ENCODE peak calls at places on chromosomes 6 and 20, in eight cellular contexts. One of them, this sample, is unnamed.

GRCh38 chr6:82906489-82906888 is 159.2 kb downstream of the UBE3D start:
- DNase-seq in COR-L47: no peak
- DNase-seq in D341Med: no peak
- DNase-seq in AG20443: no peak
- DNase-seq in caudate nucleus: no peak
- DNase-seq in activated CD4-positive, alpha-beta T cell treated with anti-CD3 and anti-CD28 coated beads, Interleukin-2, amount 10 ng/mL, durations not matched to agents 7 days and 5 days: no peak
- DNase-seq in B cell: no peak
- DNase-seq in aorta: no peak
- DNase-seq in this sample: no peak

GRCh38 chr6:14799928-14800327 is 445.9 kb upstream of the JARID2 start:
- DNase-seq in COR-L47: peak
- DNase-seq in D341Med: peak
- DNase-seq in AG20443: peak
- DNase-seq in caudate nucleus: peak
- DNase-seq in activated CD4-positive, alpha-beta T cell treated with anti-CD3 and anti-CD28 coated beads, Interleukin-2, amount 10 ng/mL, durations not matched to agents 7 days and 5 days: peak
- DNase-seq in B cell: peak
- DNase-seq in aorta: peak
- DNase-seq in this sample: no peak

GRCh38 chr6:142885182-142885867 is 59.7 kb downstream of the HIVEP2 start:
- DNase-seq in COR-L47: no peak
- DNase-seq in D341Med: no peak
- DNase-seq in AG20443: peak
- DNase-seq in caudate nucleus: peak
- DNase-seq in activated CD4-positive, alpha-beta T cell treated with anti-CD3 and anti-CD28 coated beads, Interleukin-2, amount 10 ng/mL, durations not matched to agents 7 days and 5 days: peak
- DNase-seq in B cell: peak
- DNase-seq in aorta: no peak
- DNase-seq in this sample: peak

GRCh38 chr6:53805725-53806124 is 10.9 kb downstream of the LRRC1 start:
- DNase-seq in COR-L47: peak
- DNase-seq in D341Med: no peak
- DNase-seq in AG20443: no peak
- DNase-seq in caudate nucleus: no peak
- DNase-seq in activated CD4-positive, alpha-beta T cell treated with anti-CD3 and anti-CD28 coated beads, Interleukin-2, amount 10 ng/mL, durations not matched to agents 7 days and 5 days: no peak
- DNase-seq in B cell: no peak
- DNase-seq in aorta: no peak
- DNase-seq in this sample: no peak

GRCh38 chr6:105601541-105602174 is 198.8 kb upstream of the PREP start:
- DNase-seq in COR-L47: no peak
- DNase-seq in D341Med: no peak
- DNase-seq in AG20443: peak
- DNase-seq in caudate nucleus: peak
- DNase-seq in activated CD4-positive, alpha-beta T cell treated with anti-CD3 and anti-CD28 coated beads, Interleukin-2, amount 10 ng/mL, durations not matched to agents 7 days and 5 days: peak
- DNase-seq in B cell: no peak
- DNase-seq in aorta: peak
- DNase-seq in this sample: no peak

GRCh38 chr20:48064929-48065328 is 279.6 kb upstream of the SULF2 start:
- DNase-seq in COR-L47: no peak
- DNase-seq in D341Med: no peak
- DNase-seq in AG20443: peak
- DNase-seq in caudate nucleus: no peak
- DNase-seq in activated CD4-positive, alpha-beta T cell treated with anti-CD3 and anti-CD28 coated beads, Interleukin-2, amount 10 ng/mL, durations not matched to agents 7 days and 5 days: no peak
- DNase-seq in B cell: no peak
- DNase-seq in aorta: no peak
- DNase-seq in this sample: no peak

GRCh38 chr6:42354707-42355106 is 97.0 kb downstream of the TRERF1 start:
- DNase-seq in COR-L47: no peak
- DNase-seq in D341Med: no peak
- DNase-seq in AG20443: no peak
- DNase-seq in caudate nucleus: no peak
- DNase-seq in activated CD4-positive, alpha-beta T cell treated with anti-CD3 and anti-CD28 coated beads, Interleukin-2, amount 10 ng/mL, durations not matched to agents 7 days and 5 days: no peak
- DNase-seq in B cell: no peak
- DNase-seq in aorta: no peak
- DNase-seq in this sample: no peak

GRCh38 chr6:153015094-153015645 is 12.7 kb upstream of the MTRF1L start:
- DNase-seq in COR-L47: no peak
- DNase-seq in D341Med: no peak
- DNase-seq in AG20443: no peak
- DNase-seq in caudate nucleus: no peak
- DNase-seq in activated CD4-positive, alpha-beta T cell treated with anti-CD3 and anti-CD28 coated beads, Interleukin-2, amount 10 ng/mL, durations not matched to agents 7 days and 5 days: no peak
- DNase-seq in B cell: no peak
- DNase-seq in aorta: no peak
- DNase-seq in this sample: no peak

GRCh38 chr6:161584051-161584450 is 310.2 kb upstream of the AGPAT4 start:
- DNase-seq in COR-L47: peak
- DNase-seq in D341Med: no peak
- DNase-seq in AG20443: peak
- DNase-seq in caudate nucleus: no peak
- DNase-seq in activated CD4-positive, alpha-beta T cell treated with anti-CD3 and anti-CD28 coated beads, Interleukin-2, amount 10 ng/mL, durations not matched to agents 7 days and 5 days: no peak
- DNase-seq in B cell: no peak
- DNase-seq in aorta: no peak
- DNase-seq in this sample: no peak

GRCh38 chr20:17469631-17470030 is 61.5 kb downstream of the BFSP1 start:
- DNase-seq in COR-L47: no peak
- DNase-seq in D341Med: no peak
- DNase-seq in AG20443: no peak
- DNase-seq in caudate nucleus: no peak
- DNase-seq in activated CD4-positive, alpha-beta T cell treated with anti-CD3 and anti-CD28 coated beads, Interleukin-2, amount 10 ng/mL, durations not matched to agents 7 days and 5 days: no peak
- DNase-seq in B cell: no peak
- DNase-seq in aorta: no peak
- DNase-seq in this sample: no peak

GRCh38 chr6:15642276-15642675 is 20.6 kb downstream of the DTNBP1 start:
- DNase-seq in COR-L47: no peak
- DNase-seq in D341Med: no peak
- DNase-seq in AG20443: no peak
- DNase-seq in caudate nucleus: no peak
- DNase-seq in activated CD4-positive, alpha-beta T cell treated with anti-CD3 and anti-CD28 coated beads, Interleukin-2, amount 10 ng/mL, durations not matched to agents 7 days and 5 days: no peak
- DNase-seq in B cell: no peak
- DNase-seq in aorta: no peak
- DNase-seq in this sample: no peak

GRCh38 chr6:116309001-116309400 is 29.3 kb upstream of the TSPYL1 start:
- DNase-seq in COR-L47: no peak
- DNase-seq in D341Med: no peak
- DNase-seq in AG20443: no peak
- DNase-seq in caudate nucleus: no peak
- DNase-seq in activated CD4-positive, alpha-beta T cell treated with anti-CD3 and anti-CD28 coated beads, Interleukin-2, amount 10 ng/mL, durations not matched to agents 7 days and 5 days: no peak
- DNase-seq in B cell: no peak
- DNase-seq in aorta: no peak
- DNase-seq in this sample: no peak

GRCh38 chr6:168452685-168453377 is 11.8 kb downstream of the SMOC2 start:
- DNase-seq in COR-L47: no peak
- DNase-seq in D341Med: no peak
- DNase-seq in AG20443: no peak
- DNase-seq in caudate nucleus: no peak
- DNase-seq in activated CD4-positive, alpha-beta T cell treated with anti-CD3 and anti-CD28 coated beads, Interleukin-2, amount 10 ng/mL, durations not matched to agents 7 days and 5 days: no peak
- DNase-seq in B cell: no peak
- DNase-seq in aorta: peak
- DNase-seq in this sample: no peak

GRCh38 chr6:106750146-106750900 is 120.9 kb downstream of the QRSL1 start:
- DNase-seq in COR-L47: peak
- DNase-seq in D341Med: no peak
- DNase-seq in AG20443: no peak
- DNase-seq in caudate nucleus: no peak
- DNase-seq in activated CD4-positive, alpha-beta T cell treated with anti-CD3 and anti-CD28 coated beads, Interleukin-2, amount 10 ng/mL, durations not matched to agents 7 days and 5 days: no peak
- DNase-seq in B cell: no peak
- DNase-seq in aorta: no peak
- DNase-seq in this sample: no peak

GRCh38 chr6:30787954-30788353 is 43.6 kb upstream of the IER3 start:
- DNase-seq in COR-L47: no peak
- DNase-seq in D341Med: no peak
- DNase-seq in AG20443: no peak
- DNase-seq in caudate nucleus: no peak
- DNase-seq in activated CD4-positive, alpha-beta T cell treated with anti-CD3 and anti-CD28 coated beads, Interleukin-2, amount 10 ng/mL, durations not matched to agents 7 days and 5 days: peak
- DNase-seq in B cell: no peak
- DNase-seq in aorta: no peak
- DNase-seq in this sample: no peak

GRCh38 chr6:158972241-158973233 is 27.5 kb downstream of the RSPH3 start:
- DNase-seq in COR-L47: peak
- DNase-seq in D341Med: peak
- DNase-seq in AG20443: peak
- DNase-seq in caudate nucleus: no peak
- DNase-seq in activated CD4-positive, alpha-beta T cell treated with anti-CD3 and anti-CD28 coated beads, Interleukin-2, amount 10 ng/mL, durations not matched to agents 7 days and 5 days: no peak
- DNase-seq in B cell: peak
- DNase-seq in aorta: no peak
- DNase-seq in this sample: no peak

GRCh38 chr6:2931055-2931454 is 27.9 kb upstream of the SERPINB9 start:
- DNase-seq in COR-L47: no peak
- DNase-seq in D341Med: no peak
- DNase-seq in AG20443: no peak
- DNase-seq in caudate nucleus: no peak
- DNase-seq in activated CD4-positive, alpha-beta T cell treated with anti-CD3 and anti-CD28 coated beads, Interleukin-2, amount 10 ng/mL, durations not matched to agents 7 days and 5 days: no peak
- DNase-seq in B cell: no peak
- DNase-seq in aorta: no peak
- DNase-seq in this sample: no peak

GRCh38 chr6:49866485-49866943 is at the start of gene CRISP1:
- DNase-seq in COR-L47: no peak
- DNase-seq in D341Med: no peak
- DNase-seq in AG20443: no peak
- DNase-seq in caudate nucleus: no peak
- DNase-seq in activated CD4-positive, alpha-beta T cell treated with anti-CD3 and anti-CD28 coated beads, Interleukin-2, amount 10 ng/mL, durations not matched to agents 7 days and 5 days: no peak
- DNase-seq in B cell: no peak
- DNase-seq in aorta: no peak
- DNase-seq in this sample: no peak

GRCh38 chr6:72894091-72894490 is 272.2 kb downstream of the KCNQ5 start:
- DNase-seq in COR-L47: peak
- DNase-seq in D341Med: no peak
- DNase-seq in AG20443: no peak
- DNase-seq in caudate nucleus: no peak
- DNase-seq in activated CD4-positive, alpha-beta T cell treated with anti-CD3 and anti-CD28 coated beads, Interleukin-2, amount 10 ng/mL, durations not matched to agents 7 days and 5 days: no peak
- DNase-seq in B cell: no peak
- DNase-seq in aorta: no peak
- DNase-seq in this sample: no peak

GRCh38 chr6:17093692-17094091 is 8.2 kb upstream of the STMND1 start:
- DNase-seq in COR-L47: no peak
- DNase-seq in D341Med: no peak
- DNase-seq in AG20443: no peak
- DNase-seq in caudate nucleus: no peak
- DNase-seq in activated CD4-positive, alpha-beta T cell treated with anti-CD3 and anti-CD28 coated beads, Interleukin-2, amount 10 ng/mL, durations not matched to agents 7 days and 5 days: no peak
- DNase-seq in B cell: no peak
- DNase-seq in aorta: no peak
- DNase-seq in this sample: no peak

GRCh38 chr6:57127763-57128162 is 37.8 kb downstream of the ZNF451 start:
- DNase-seq in COR-L47: no peak
- DNase-seq in D341Med: no peak
- DNase-seq in AG20443: no peak
- DNase-seq in caudate nucleus: no peak
- DNase-seq in activated CD4-positive, alpha-beta T cell treated with anti-CD3 and anti-CD28 coated beads, Interleukin-2, amount 10 ng/mL, durations not matched to agents 7 days and 5 days: no peak
- DNase-seq in B cell: no peak
- DNase-seq in aorta: no peak
- DNase-seq in this sample: no peak

GRCh38 chr6:137927777-137928218 is 60.7 kb downstream of the TNFAIP3 start:
- DNase-seq in COR-L47: no peak
- DNase-seq in D341Med: no peak
- DNase-seq in AG20443: no peak
- DNase-seq in caudate nucleus: no peak
- DNase-seq in activated CD4-positive, alpha-beta T cell treated with anti-CD3 and anti-CD28 coated beads, Interleukin-2, amount 10 ng/mL, durations not matched to agents 7 days and 5 days: peak
- DNase-seq in B cell: peak
- DNase-seq in aorta: peak
- DNase-seq in this sample: peak

GRCh38 chr6:136015531-136015930 is 164.0 kb downstream of the PDE7B start:
- DNase-seq in COR-L47: no peak
- DNase-seq in D341Med: no peak
- DNase-seq in AG20443: no peak
- DNase-seq in caudate nucleus: no peak
- DNase-seq in activated CD4-positive, alpha-beta T cell treated with anti-CD3 and anti-CD28 coated beads, Interleukin-2, amount 10 ng/mL, durations not matched to agents 7 days and 5 days: no peak
- DNase-seq in B cell: no peak
- DNase-seq in aorta: no peak
- DNase-seq in this sample: no peak

GRCh38 chr6:127301199-127301700 is 34.6 kb downstream of the RNF146 start:
- DNase-seq in COR-L47: no peak
- DNase-seq in D341Med: no peak
- DNase-seq in AG20443: no peak
- DNase-seq in caudate nucleus: no peak
- DNase-seq in activated CD4-positive, alpha-beta T cell treated with anti-CD3 and anti-CD28 coated beads, Interleukin-2, amount 10 ng/mL, durations not matched to agents 7 days and 5 days: no peak
- DNase-seq in B cell: no peak
- DNase-seq in aorta: no peak
- DNase-seq in this sample: no peak

GRCh38 chr6:35491558-35492541 is 5.0 kb downstream of the TEAD3 start:
- DNase-seq in COR-L47: no peak
- DNase-seq in D341Med: no peak
- DNase-seq in AG20443: no peak
- DNase-seq in caudate nucleus: no peak
- DNase-seq in activated CD4-positive, alpha-beta T cell treated with anti-CD3 and anti-CD28 coated beads, Interleukin-2, amount 10 ng/mL, durations not matched to agents 7 days and 5 days: no peak
- DNase-seq in B cell: no peak
- DNase-seq in aorta: no peak
- DNase-seq in this sample: no peak

GRCh38 chr6:84227434-84228197 is at the start of gene CEP162:
- DNase-seq in COR-L47: peak
- DNase-seq in D341Med: peak
- DNase-seq in AG20443: peak
- DNase-seq in caudate nucleus: peak
- DNase-seq in activated CD4-positive, alpha-beta T cell treated with anti-CD3 and anti-CD28 coated beads, Interleukin-2, amount 10 ng/mL, durations not matched to agents 7 days and 5 days: peak
- DNase-seq in B cell: peak
- DNase-seq in aorta: peak
- DNase-seq in this sample: peak

GRCh38 chr6:44230034-44230675 is 6.8 kb downstream of the SLC29A1 start:
- DNase-seq in COR-L47: no peak
- DNase-seq in D341Med: no peak
- DNase-seq in AG20443: no peak
- DNase-seq in caudate nucleus: no peak
- DNase-seq in activated CD4-positive, alpha-beta T cell treated with anti-CD3 and anti-CD28 coated beads, Interleukin-2, amount 10 ng/mL, durations not matched to agents 7 days and 5 days: no peak
- DNase-seq in B cell: no peak
- DNase-seq in aorta: no peak
- DNase-seq in this sample: no peak

GRCh38 chr6:31180500-31180899 is 10.0 kb upstream of the POU5F1 start:
- DNase-seq in COR-L47: no peak
- DNase-seq in D341Med: no peak
- DNase-seq in AG20443: peak
- DNase-seq in caudate nucleus: peak
- DNase-seq in activated CD4-positive, alpha-beta T cell treated with anti-CD3 and anti-CD28 coated beads, Interleukin-2, amount 10 ng/mL, durations not matched to agents 7 days and 5 days: peak
- DNase-seq in B cell: peak
- DNase-seq in aorta: peak
- DNase-seq in this sample: peak

GRCh38 chr20:51487525-51488279 is 54.8 kb downstream of the NFATC2 start:
- DNase-seq in COR-L47: no peak
- DNase-seq in D341Med: no peak
- DNase-seq in AG20443: peak
- DNase-seq in caudate nucleus: no peak
- DNase-seq in activated CD4-positive, alpha-beta T cell treated with anti-CD3 and anti-CD28 coated beads, Interleukin-2, amount 10 ng/mL, durations not matched to agents 7 days and 5 days: no peak
- DNase-seq in B cell: no peak
- DNase-seq in aorta: no peak
- DNase-seq in this sample: no peak

GRCh38 chr6:82612475-82612874 is 248.9 kb downstream of the TPBG start:
- DNase-seq in COR-L47: peak
- DNase-seq in D341Med: no peak
- DNase-seq in AG20443: no peak
- DNase-seq in caudate nucleus: no peak
- DNase-seq in activated CD4-positive, alpha-beta T cell treated with anti-CD3 and anti-CD28 coated beads, Interleukin-2, amount 10 ng/mL, durations not matched to agents 7 days and 5 days: no peak
- DNase-seq in B cell: no peak
- DNase-seq in aorta: no peak
- DNase-seq in this sample: no peak

GRCh38 chr20:48184229-48184628 is 398.9 kb upstream of the SULF2 start:
- DNase-seq in COR-L47: no peak
- DNase-seq in D341Med: no peak
- DNase-seq in AG20443: no peak
- DNase-seq in caudate nucleus: no peak
- DNase-seq in activated CD4-positive, alpha-beta T cell treated with anti-CD3 and anti-CD28 coated beads, Interleukin-2, amount 10 ng/mL, durations not matched to agents 7 days and 5 days: no peak
- DNase-seq in B cell: no peak
- DNase-seq in aorta: no peak
- DNase-seq in this sample: no peak

GRCh38 chr20:63572788-63573738 is 976 bp downstream of the HELZ2 start:
- DNase-seq in COR-L47: no peak
- DNase-seq in D341Med: no peak
- DNase-seq in AG20443: no peak
- DNase-seq in caudate nucleus: no peak
- DNase-seq in activated CD4-positive, alpha-beta T cell treated with anti-CD3 and anti-CD28 coated beads, Interleukin-2, amount 10 ng/mL, durations not matched to agents 7 days and 5 days: no peak
- DNase-seq in B cell: no peak
- DNase-seq in aorta: no peak
- DNase-seq in this sample: no peak

GRCh38 chr6:41734666-41735426 is 562 bp downstream of the TFEB start:
- DNase-seq in COR-L47: peak
- DNase-seq in D341Med: peak
- DNase-seq in AG20443: peak
- DNase-seq in caudate nucleus: peak
- DNase-seq in activated CD4-positive, alpha-beta T cell treated with anti-CD3 and anti-CD28 coated beads, Interleukin-2, amount 10 ng/mL, durations not matched to agents 7 days and 5 days: peak
- DNase-seq in B cell: peak
- DNase-seq in aorta: peak
- DNase-seq in this sample: peak

GRCh38 chr6:167930300-167930699 is 67.2 kb upstream of the KIF25 start:
- DNase-seq in COR-L47: no peak
- DNase-seq in D341Med: no peak
- DNase-seq in AG20443: no peak
- DNase-seq in caudate nucleus: no peak
- DNase-seq in activated CD4-positive, alpha-beta T cell treated with anti-CD3 and anti-CD28 coated beads, Interleukin-2, amount 10 ng/mL, durations not matched to agents 7 days and 5 days: no peak
- DNase-seq in B cell: no peak
- DNase-seq in aorta: no peak
- DNase-seq in this sample: no peak

This sample was measured in effector CD8-positive, alpha-beta T cell.